ENCODE peak calls at places on chromosomes 6 and 20, in four cellular contexts. L is IMR-90, F is H9, G is H1. X is an unnamed sample. For H3K79me1, the result is how much of the 10 kb centered on the place peaks cover.

GRCh38 chr6:87366428-87366827 is 21.8 kb downstream of the C6orf163 start:
- DNase-seq in L (peak), F (no peak), G (no peak), X (no peak)

GRCh38 chr6:79737172-79737571 is 106.0 kb downstream of the SH3BGRL2 start:
- DNase-seq in L (peak), F (no peak), G (no peak), X (no peak)

GRCh38 chr20:23629017-23629541 is 8.7 kb downstream of the CST3 start:
- DNase-seq in L (peak), F (no peak), G (no peak), X (peak)

GRCh38 chr6:163391983-163392382 is 22.5 kb upstream of the QKI start:
- DNase-seq in L (no peak), F (no peak), G (no peak), X (no peak)

GRCh38 chr6:34543421-34543820 is 12.7 kb downstream of the SPDEF start:
- DNase-seq in L (peak), F (no peak), G (no peak), X (no peak)

GRCh38 chr6:122751291-122751690 is 28.2 kb upstream of the FABP7 start:
- DNase-seq in L (no peak), F (no peak), G (no peak), X (no peak)

GRCh38 chr6:130997061-130997753 is 65.8 kb downstream of the EPB41L2 start:
- DNase-seq in L (peak), F (no peak), G (no peak), X (peak)

GRCh38 chr6:158876886-158877285 is 57.7 kb upstream of the EZR start:
- DNase-seq in L (no peak), F (no peak), G (no peak), X (no peak)

GRCh38 chr20:45345104-45345936 is 2.9 kb downstream of the SDC4 start:
- DNase-seq in L (no peak), F (no peak), G (no peak), X (no peak)

GRCh38 chr6:158207452-158207788 is 39.3 kb downstream of the GTF2H5 start:
- DNase-seq in L (peak), F (no peak), G (no peak), X (no peak)

GRCh38 chr20:46220808-46221207 is 87.5 kb downstream of the CDH22 start:
- DNase-seq in L (no peak), F (peak), G (no peak), X (peak)

GRCh38 chr6:137811121-137811911 is 55.7 kb upstream of the TNFAIP3 start:
- DNase-seq in L (peak), F (no peak), G (no peak), X (no peak)

GRCh38 chr20:2142649-2143048 is 41.0 kb downstream of the STK35 start:
- DNase-seq in L (no peak), F (no peak), G (no peak), X (no peak)

GRCh38 chr20:2141592-2142575 is 40.3 kb downstream of the STK35 start:
- DNase-seq in L (no peak), F (no peak), G (no peak), X (no peak)

GRCh38 chr20:2139736-2140135 is 38.1 kb downstream of the STK35 start:
- DNase-seq in L (no peak), F (no peak), G (no peak), X (no peak)

GRCh38 chr20:2139250-2139649 is 37.6 kb downstream of the STK35 start:
- DNase-seq in L (no peak), F (no peak), G (no peak), X (no peak)

DNA sequence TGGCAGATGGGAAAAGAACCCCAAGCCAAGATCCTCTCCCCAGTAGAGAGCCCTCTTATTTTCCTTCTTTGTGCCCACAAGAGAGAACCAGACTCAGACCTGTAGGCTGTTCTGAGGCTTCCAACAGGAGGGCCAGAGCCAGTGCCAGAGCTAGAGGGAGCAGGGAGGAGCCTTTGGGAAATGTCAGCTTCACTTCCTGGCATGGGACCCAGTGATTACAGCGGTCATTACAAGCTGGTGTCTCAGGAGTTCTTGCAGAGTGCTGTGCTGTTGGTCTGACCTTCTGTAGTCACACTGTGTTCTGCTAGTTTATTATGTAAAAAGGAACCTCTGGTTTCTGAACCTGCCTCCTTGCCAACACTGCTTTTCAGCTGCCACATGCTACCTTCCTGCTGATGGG is 38.9 kb downstream of the STK35 start:
- DNase-seq in L (peak), F (no peak), G (no peak), X (no peak)
- H3K79me1 ChIP-seq in L (half or more), F (under half), G (under half), X (under half)

DNA sequence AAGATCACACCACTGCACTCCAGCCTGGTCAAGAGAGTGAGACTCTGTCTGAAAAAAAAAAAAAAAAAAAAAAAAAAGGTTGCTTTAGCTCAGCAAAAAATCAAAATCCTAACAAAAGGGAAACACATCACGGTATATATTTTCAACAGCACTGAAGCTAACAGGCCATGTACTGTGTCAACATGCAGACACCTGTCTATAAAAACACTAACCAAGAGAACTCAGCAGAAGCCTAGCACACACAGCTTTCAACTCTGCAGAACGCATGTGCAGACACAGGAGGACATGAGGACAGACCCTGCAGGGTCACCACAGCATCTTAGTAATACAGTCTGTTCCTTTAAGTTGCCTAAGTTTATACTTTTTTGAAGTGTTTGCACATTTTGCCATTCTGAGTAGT is 13.5 kb downstream of the NINL start:
- DNase-seq in L (no peak), F (no peak), G (no peak), X (no peak)
- H4K5ac ChIP-seq in L (no peak), F (no peak), G (no peak), X (no peak)

DNA sequence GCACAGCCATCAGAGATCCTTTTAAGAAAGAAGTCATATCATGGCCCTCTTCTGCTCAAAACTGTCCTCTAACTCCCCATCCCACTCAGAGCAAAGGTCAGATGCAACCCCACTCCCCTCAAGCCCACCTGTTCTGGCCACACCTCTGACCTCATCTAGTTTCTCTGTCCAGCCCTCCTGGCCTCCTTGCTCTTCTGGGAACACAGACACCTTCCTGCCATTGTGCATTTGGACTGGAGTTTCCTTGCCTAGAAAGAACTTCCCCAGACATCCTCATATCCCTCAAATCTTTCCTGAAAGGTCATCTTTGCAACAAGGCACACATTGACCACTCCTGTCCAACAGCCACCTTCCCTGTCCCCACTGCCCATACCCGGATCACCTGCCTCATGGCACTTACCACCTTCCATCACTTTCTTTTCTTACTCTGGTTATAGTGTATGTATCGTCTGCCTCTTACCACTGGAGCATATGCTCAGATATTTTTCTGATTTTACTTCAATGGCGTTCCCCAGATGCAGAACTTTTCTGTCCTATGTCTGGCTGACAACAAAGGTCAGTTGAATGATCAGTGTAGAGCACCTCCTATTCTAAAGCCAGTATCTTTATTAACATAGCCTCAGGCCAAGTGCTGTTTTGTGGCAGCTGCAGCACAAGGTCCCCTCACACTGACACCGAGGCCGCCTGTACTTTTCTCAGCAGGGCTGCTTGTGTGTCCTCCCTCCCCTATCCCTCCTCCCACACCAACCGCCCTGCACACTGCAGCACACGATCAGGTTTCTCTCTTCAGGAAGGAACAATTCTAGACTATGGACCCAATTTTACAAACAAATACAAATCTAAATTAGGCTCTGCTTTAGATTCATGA is 4.2 kb downstream of the HLA-C start:
- DNase-seq in L (no peak), F (no peak), G (no peak), X (no peak)
- H3K79me1 ChIP-seq in L (under half), F (under half), G (under half), X (under half)

GRCh38 chr6:128630213-128630612 is 109.8 kb upstream of the PTPRK start:
- DNase-seq in L (no peak), F (no peak), G (no peak), X (no peak)
- H4K5ac ChIP-seq in L (no peak), F (no peak), G (no peak), X (no peak)

GRCh38 chr20:57702521-57702920 is 7.3 kb downstream of the PMEPA1 start:
- DNase-seq in L (no peak), F (no peak), G (no peak), X (no peak)

GRCh38 chr20:57701651-57702050 is 8.2 kb downstream of the PMEPA1 start:
- DNase-seq in L (no peak), F (no peak), G (no peak), X (no peak)

GRCh38 chr20:57699395-57699794 is 10.4 kb downstream of the PMEPA1 start:
- DNase-seq in L (no peak), F (no peak), G (no peak), X (no peak)

GRCh38 chr20:57702091-57702490 is 7.7 kb downstream of the PMEPA1 start:
- DNase-seq in L (no peak), F (no peak), G (no peak), X (no peak)

GRCh38 chr20:57701090-57701489 is 8.7 kb downstream of the PMEPA1 start:
- DNase-seq in L (no peak), F (no peak), G (no peak), X (no peak)
- H3K79me1 ChIP-seq in L (under half), F (under half), G (under half), X (under half)

GRCh38 chr20:58772786-58773185 is 77.9 kb downstream of the GNAS-AS1 start:
- DNase-seq in L (no peak), F (no peak), G (no peak), X (no peak)
- H4K5ac ChIP-seq in L (no peak), F (no peak), G (no peak), X (no peak)

GRCh38 chr20:1928782-1929181 is 33.6 kb downstream of the SIRPA start:
- DNase-seq in L (no peak), F (no peak), G (no peak), X (no peak)

GRCh38 chr20:1931830-1932229 is 36.6 kb downstream of the SIRPA start:
- DNase-seq in L (no peak), F (no peak), G (no peak), X (no peak)

GRCh38 chr20:1928154-1928553 is 32.9 kb downstream of the SIRPA start:
- DNase-seq in L (no peak), F (no peak), G (no peak), X (no peak)

GRCh38 chr20:1929460-1929859 is 34.3 kb downstream of the SIRPA start:
- DNase-seq in L (no peak), F (no peak), G (no peak), X (no peak)

DNA sequence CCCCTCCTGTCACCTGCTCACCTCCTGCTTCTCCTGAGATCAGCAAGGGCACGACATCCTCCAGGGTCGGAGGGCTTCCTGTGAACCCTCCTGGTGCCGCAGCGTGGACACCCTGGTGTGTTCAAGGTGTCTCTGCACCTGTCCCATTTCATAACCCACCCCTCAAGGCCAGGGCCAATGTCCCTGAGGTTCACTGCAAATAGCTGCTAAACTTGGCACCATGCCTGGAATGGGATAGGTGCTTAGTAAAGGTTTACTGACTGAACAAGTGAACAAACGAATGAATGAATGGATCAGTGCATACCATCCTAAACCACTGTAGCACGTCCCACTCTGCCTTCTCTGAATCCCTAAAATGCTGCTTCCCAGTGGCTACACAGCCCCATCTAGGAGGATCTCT is 35.0 kb downstream of the SIRPA start:
- DNase-seq in L (no peak), F (no peak), G (no peak), X (no peak)
- H3K79me1 ChIP-seq in L (under half), F (under half), G (under half), X (under half)

DNA sequence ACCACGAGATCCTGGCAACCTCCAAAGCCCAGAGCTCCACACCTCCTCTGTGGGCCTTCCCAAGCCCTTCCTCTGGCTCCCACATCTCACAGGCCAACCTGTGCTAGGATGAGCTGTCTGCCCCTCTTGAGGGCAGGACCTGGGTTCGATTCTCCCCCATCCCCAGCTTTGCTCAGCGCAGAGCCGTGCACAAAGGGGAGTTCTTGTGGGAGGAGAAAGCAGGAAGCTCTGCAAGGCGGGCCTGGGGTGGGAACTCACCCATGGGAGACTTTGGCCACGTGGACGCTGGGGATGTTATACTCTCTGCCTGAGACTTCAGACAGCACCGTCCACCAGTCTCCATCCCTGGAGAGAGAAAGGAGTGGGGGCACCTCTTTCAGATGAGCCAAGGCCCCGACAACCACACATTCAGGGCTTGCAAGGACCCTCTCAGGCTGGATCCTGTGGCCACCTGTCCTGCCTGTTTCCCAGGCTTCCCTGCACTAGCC is 12.7 kb downstream of the SLA2 start:
- DNase-seq in L (no peak), F (no peak), G (no peak), X (no peak)
- H4K5ac ChIP-seq in L (no peak), F (no peak), G (no peak), X (no peak)

X was measured in mesendoderm.